ENCODE peak calls at places on chromosomes 2 and 18, in eight cellular contexts. F is RWPE1, V is Peyer's patch, O is kidney epithelial cell, S is upper lobe of left lung, C is A549, R is right lobe of liver, T is transverse colon. Q is an unnamed sample.

GRCh38 chr2:105403785-105404698 is 5.2 kb upstream of the FHL2 start:
- DNase-seq in F (peak), V (peak), O (peak), S (no peak), C (peak), R (no peak), T (peak), Q (no peak)

GRCh38 chr18:63446266-63446665 is 24.0 kb upstream of the VPS4B start:
- DNase-seq in F (no peak), V (no peak), O (no peak), S (no peak), C (no peak), R (no peak), T (no peak), Q (no peak)

GRCh38 chr2:122421777-122422176 is 666.3 kb downstream of the TSN start:
- DNase-seq in F (peak), V (no peak), O (no peak), S (no peak), C (no peak), R (no peak), T (no peak), Q (no peak)

GRCh38 chr2:66580343-66580954 is 145.5 kb downstream of the MEIS1 start:
- DNase-seq in F (no peak), V (no peak), O (no peak), S (no peak), C (no peak), R (no peak), T (no peak), Q (no peak)

GRCh38 chr2:85376291-85377065 is 21.9 kb downstream of the ELMOD3 start:
- DNase-seq in F (no peak), V (no peak), O (no peak), S (no peak), C (no peak), R (no peak), T (no peak), Q (no peak)

GRCh38 chr2:101949304-101949703 is 42.5 kb upstream of the IL1R2 start:
- DNase-seq in F (no peak), V (no peak), O (no peak), S (no peak), C (no peak), R (no peak), T (no peak), Q (no peak)

GRCh38 chr18:74806700-74807416 is 209.2 kb downstream of the ZNF407 start:
- DNase-seq in F (peak), V (no peak), O (peak), S (no peak), C (peak), R (no peak), T (no peak), Q (no peak)

GRCh38 chr2:71742953-71743601 is 289.7 kb downstream of the DYSF start:
- DNase-seq in F (peak), V (no peak), O (peak), S (no peak), C (peak), R (no peak), T (peak), Q (no peak)

GRCh38 chr2:101843048-101843447 is 145.5 kb downstream of the MAP4K4 start:
- DNase-seq in F (no peak), V (no peak), O (no peak), S (no peak), C (no peak), R (no peak), T (no peak), Q (no peak)

GRCh38 chr2:162155093-162155492 is 3.0 kb upstream of the GCG start:
- DNase-seq in F (no peak), V (no peak), O (no peak), S (no peak), C (no peak), R (no peak), T (no peak), Q (no peak)

GRCh38 chr2:110101280-110101844 is 14.3 kb downstream of the MALL start:
- DNase-seq in F (peak), V (peak), O (peak), S (peak), C (peak), R (peak), T (peak), Q (no peak)

GRCh38 chr2:235535423-235536130 is 41.7 kb downstream of the AGAP1 start:
- DNase-seq in F (no peak), V (peak), O (no peak), S (no peak), C (no peak), R (no peak), T (no peak), Q (no peak)

GRCh38 chr18:76524900-76525698 is 30.1 kb upstream of the ZNF516 start:
- DNase-seq in F (peak), V (no peak), O (peak), S (no peak), C (peak), R (no peak), T (peak), Q (no peak)

GRCh38 chr2:177392373-177393246 is at the start of gene AGPS:
- DNase-seq in F (peak), V (peak), O (peak), S (peak), C (peak), R (peak), T (peak), Q (peak)

GRCh38 chr18:48868468-48869466 is 82.0 kb downstream of the SMAD7 start:
- DNase-seq in F (no peak), V (peak), O (no peak), S (peak), C (no peak), R (no peak), T (peak), Q (no peak)

GRCh38 chr2:165376571-165376975 is 92.9 kb upstream of the CSRNP3 start:
- DNase-seq in F (no peak), V (no peak), O (no peak), S (no peak), C (no peak), R (no peak), T (no peak), Q (no peak)

GRCh38 chr2:104658149-104658839 is 195.6 kb upstream of the POU3F3 start:
- DNase-seq in F (peak), V (no peak), O (no peak), S (peak), C (no peak), R (peak), T (peak), Q (no peak)

GRCh38 chr18:55585050-55585449 is 2.9 kb downstream of the TCF4 start:
- DNase-seq in F (no peak), V (no peak), O (no peak), S (no peak), C (no peak), R (no peak), T (no peak), Q (no peak)

GRCh38 chr2:8448822-8449577 is 232.9 kb upstream of the ID2 start:
- DNase-seq in F (no peak), V (no peak), O (no peak), S (no peak), C (no peak), R (peak), T (no peak), Q (no peak)

GRCh38 chr2:26701596-26701995 is 9.1 kb downstream of the KCNK3 start:
- DNase-seq in F (no peak), V (no peak), O (no peak), S (no peak), C (no peak), R (no peak), T (no peak), Q (no peak)

GRCh38 chr2:60552096-60552850 is 1.2 kb downstream of the BCL11A start:
- DNase-seq in F (peak), V (peak), O (no peak), S (no peak), C (no peak), R (no peak), T (no peak), Q (peak)

GRCh38 chr2:177072069-177072468 is 140.5 kb upstream of the HNRNPA3 start:
- DNase-seq in F (no peak), V (no peak), O (no peak), S (no peak), C (no peak), R (no peak), T (no peak), Q (no peak)

GRCh38 chr2:124165698-124166097 is 140.6 kb downstream of the CNTNAP5 start:
- DNase-seq in F (no peak), V (no peak), O (no peak), S (no peak), C (no peak), R (no peak), T (no peak), Q (no peak)

GRCh38 chr2:54208364-54209240 is 47.4 kb downstream of the TSPYL6 start:
- DNase-seq in F (no peak), V (no peak), O (no peak), S (no peak), C (no peak), R (no peak), T (no peak), Q (no peak)

GRCh38 chr2:241105641-241106040 is 3.6 kb upstream of the MTERF4 start:
- DNase-seq in F (no peak), V (no peak), O (no peak), S (no peak), C (no peak), R (no peak), T (no peak), Q (no peak)

GRCh38 chr2:128978155-128978707 is 659.6 kb upstream of the HS6ST1 start:
- DNase-seq in F (no peak), V (no peak), O (no peak), S (no peak), C (no peak), R (no peak), T (peak), Q (no peak)

GRCh38 chr2:92073815-92074548 is 2797.2 kb upstream of the TEKT4 start:
- DNase-seq in F (no peak), V (peak), O (no peak), S (no peak), C (no peak), R (peak), T (no peak), Q (no peak)

GRCh38 chr2:92072461-92073035 is 2798.7 kb upstream of the TEKT4 start:
- DNase-seq in F (no peak), V (peak), O (no peak), S (no peak), C (no peak), R (no peak), T (peak), Q (no peak)

GRCh38 chr2:92074549-92074898 is 2796.7 kb upstream of the TEKT4 start:
- DNase-seq in F (no peak), V (peak), O (no peak), S (no peak), C (no peak), R (no peak), T (no peak), Q (no peak)

DNA sequence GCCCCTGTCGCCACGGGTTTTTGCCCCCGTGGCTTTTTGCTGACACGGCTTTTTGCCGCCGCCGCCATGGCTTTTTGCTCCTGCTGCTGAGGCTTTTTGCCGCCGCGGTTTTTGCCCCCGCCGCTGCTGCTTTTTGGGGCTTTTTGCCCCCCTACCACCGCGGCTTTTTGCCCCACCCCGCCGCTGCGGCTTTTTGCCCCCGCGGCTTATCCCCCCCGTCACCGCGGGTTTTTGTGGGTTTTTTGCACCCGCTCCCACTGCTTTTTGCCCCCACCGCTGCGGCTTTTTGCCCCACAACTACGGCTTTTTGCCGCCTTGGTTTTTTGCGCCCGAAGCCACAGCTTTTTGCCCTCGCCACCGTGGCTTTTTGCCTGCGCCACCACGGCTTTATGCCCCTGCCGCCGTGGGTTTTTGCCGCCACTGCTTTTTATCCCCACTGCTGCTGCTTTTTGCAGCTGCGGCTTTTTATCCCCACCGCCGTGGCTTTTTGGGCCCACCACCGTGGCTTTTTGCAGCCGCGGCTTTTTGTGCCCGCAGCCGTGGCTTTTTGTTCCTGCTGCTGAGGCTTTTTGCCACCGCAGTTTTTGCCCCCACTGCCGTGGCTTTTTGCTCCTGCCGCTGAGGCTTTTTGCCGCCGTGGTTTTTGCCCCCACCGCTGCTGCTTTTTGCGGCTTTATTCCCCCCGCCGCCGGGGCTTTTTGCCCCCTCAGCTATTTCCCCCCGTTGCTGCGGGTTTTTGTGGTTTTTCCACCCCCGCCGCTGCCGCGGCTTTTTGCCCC is 2798.0 kb upstream of the TEKT4 start:
- DNase-seq in F (no peak), V (peak), O (no peak), S (no peak), C (no peak), R (peak), T (peak), Q (no peak)
- TF ChIP-seq CTCF in F (no peak), V (no peak), O (no peak), S (no peak), C (no peak), R (no peak), T (no peak), Q (no peak)

GRCh38 chr2:43944915-43945314 is 50.9 kb downstream of the LRPPRC start:
- DNase-seq in F (no peak), V (no peak), O (no peak), S (no peak), C (no peak), R (no peak), T (no peak), Q (no peak)

GRCh38 chr2:43945439-43945838 is 50.4 kb downstream of the LRPPRC start:
- DNase-seq in F (no peak), V (no peak), O (no peak), S (no peak), C (no peak), R (no peak), T (no peak), Q (no peak)

GRCh38 chr2:43948370-43948769 is 47.4 kb downstream of the LRPPRC start:
- DNase-seq in F (no peak), V (no peak), O (no peak), S (no peak), C (no peak), R (no peak), T (no peak), Q (no peak)

GRCh38 chr2:43950383-43951008 is 45.3 kb downstream of the LRPPRC start:
- DNase-seq in F (peak), V (no peak), O (no peak), S (no peak), C (peak), R (no peak), T (no peak), Q (no peak)
- TF ChIP-seq CTCF in F (peak), V (no peak), O (peak), S (peak), C (peak), R (peak), T (peak), Q (peak)

GRCh38 chr2:237923507-237924163 is 43.2 kb upstream of the UBE2F start:
- DNase-seq in F (peak), V (peak), O (no peak), S (peak), C (peak), R (peak), T (peak), Q (peak)
- TF ChIP-seq CTCF in F (peak), V (peak), O (peak), S (peak), C (peak), R (peak), T (peak), Q (peak)

DNA sequence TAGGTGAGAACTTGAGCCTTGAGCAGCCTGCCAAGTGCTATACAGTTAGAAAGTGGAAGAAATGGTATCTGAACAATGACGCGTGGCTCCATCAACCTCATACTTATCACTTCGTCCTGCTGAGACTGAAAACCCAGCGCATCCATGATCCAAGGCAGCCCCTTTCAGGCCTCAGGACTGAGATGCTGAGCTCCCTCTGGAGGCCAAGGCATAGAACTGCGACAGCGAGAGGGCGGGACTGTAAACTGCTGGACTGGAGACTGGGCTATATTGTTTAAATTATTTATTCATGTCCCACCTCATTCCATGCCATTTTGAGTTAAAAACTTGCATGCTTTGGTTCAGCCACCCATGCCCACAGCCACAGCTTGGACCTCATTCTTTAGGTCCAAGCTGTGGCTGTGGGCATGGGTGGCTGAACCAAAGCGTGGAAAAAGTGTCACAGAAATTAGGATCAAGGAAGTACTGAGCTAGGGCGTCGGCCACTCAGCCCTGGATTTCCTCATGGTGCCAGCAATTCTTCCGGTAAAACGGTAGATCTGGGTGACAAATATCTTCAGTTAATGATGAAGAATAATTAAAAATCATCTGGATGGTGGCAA is 195.5 kb downstream of the L3MBTL4 start:
- DNase-seq in F (no peak), V (no peak), O (peak), S (no peak), C (peak), R (peak), T (no peak), Q (peak)
- TF ChIP-seq CTCF in F (no peak), V (no peak), O (peak), S (peak), C (peak), R (peak), T (peak), Q (peak)